ENCODE peak calls at places on chromosomes 2 and 18, in nine cellular contexts. C is spleen, G is prostate gland, D is HCT116, R is suprapubic skin, S is SK-N-SH, J is breast epithelium, A is K562, I is sigmoid colon. T is an unnamed sample. For H3K9me3, the result is how much of the 10 kb centered on the place peaks cover.

GRCh38 chr18:45521151-45521550 is 94.1 kb upstream of the SLC14A2 start:
- DNase-seq in I (no peak), C (no peak), G (no peak), J (no peak), S (no peak), D (no peak), A (no peak), R (no peak), T (no peak)

GRCh38 chr18:54033087-54033486 is 191.4 kb downstream of the MBD2 start:
- DNase-seq in I (no peak), S (no peak), D (no peak), J (no peak), A (no peak), R (no peak), C (no peak), G (no peak), T (no peak)

GRCh38 chr2:236249066-236249465 is 15.1 kb downstream of the ASB18 start:
- DNase-seq in S (no peak), R (no peak), J (no peak), A (no peak), C (no peak), D (no peak), G (no peak), I (no peak), T (no peak)

GRCh38 chr18:49725809-49726514 is 87.4 kb downstream of the ACAA2 start:
- DNase-seq in S (peak), D (peak), C (no peak), R (peak), A (peak), J (no peak), I (peak), G (no peak), T (peak)

GRCh38 chr2:192002418-192002817 is 155.5 kb upstream of the CAVIN2 start:
- DNase-seq in C (no peak), G (no peak), A (no peak), I (no peak), D (no peak), J (no peak), R (no peak), S (no peak), T (no peak)

GRCh38 chr2:238376884-238377391 is 49.8 kb upstream of the ASB1 start:
- DNase-seq in C (no peak), I (no peak), S (no peak), A (no peak), R (no peak), J (no peak), G (no peak), D (no peak), T (no peak)

GRCh38 chr2:150141241-150142001 is 346.0 kb downstream of the RND3 start:
- DNase-seq in S (no peak), A (no peak), J (no peak), D (no peak), C (no peak), R (no peak), I (no peak), G (no peak), T (no peak)

GRCh38 chr2:188647671-188648070 is 326.5 kb upstream of the COL3A1 start:
- DNase-seq in I (no peak), S (no peak), C (no peak), R (no peak), A (no peak), J (no peak), D (no peak), G (no peak), T (no peak)

GRCh38 chr2:127485694-127486071 is 40.6 kb downstream of the IWS1 start:
- DNase-seq in G (no peak), R (no peak), I (no peak), A (no peak), J (no peak), S (no peak), C (no peak), D (no peak), T (no peak)

GRCh38 chr18:47696870-47697269 is 233.6 kb downstream of the SMAD2 start:
- DNase-seq in D (no peak), S (no peak), R (no peak), C (no peak), A (no peak), J (no peak), G (no peak), I (no peak), T (no peak)

GRCh38 chr2:227153307-227153706 is 10.7 kb downstream of the COL4A4 start:
- DNase-seq in R (no peak), J (no peak), C (no peak), S (no peak), A (no peak), D (no peak), G (no peak), I (no peak), T (no peak)

GRCh38 chr2:71492112-71492511 is 38.8 kb downstream of the DYSF start:
- DNase-seq in R (no peak), S (no peak), A (no peak), J (no peak), C (peak), D (no peak), G (no peak), I (peak), T (no peak)
- TF ChIP-seq POLR2AphosphoS5 in R (no peak), S (no peak), A (no peak), J (no peak), C (peak), D (no peak), G (no peak), I (peak), T (peak)

DNA sequence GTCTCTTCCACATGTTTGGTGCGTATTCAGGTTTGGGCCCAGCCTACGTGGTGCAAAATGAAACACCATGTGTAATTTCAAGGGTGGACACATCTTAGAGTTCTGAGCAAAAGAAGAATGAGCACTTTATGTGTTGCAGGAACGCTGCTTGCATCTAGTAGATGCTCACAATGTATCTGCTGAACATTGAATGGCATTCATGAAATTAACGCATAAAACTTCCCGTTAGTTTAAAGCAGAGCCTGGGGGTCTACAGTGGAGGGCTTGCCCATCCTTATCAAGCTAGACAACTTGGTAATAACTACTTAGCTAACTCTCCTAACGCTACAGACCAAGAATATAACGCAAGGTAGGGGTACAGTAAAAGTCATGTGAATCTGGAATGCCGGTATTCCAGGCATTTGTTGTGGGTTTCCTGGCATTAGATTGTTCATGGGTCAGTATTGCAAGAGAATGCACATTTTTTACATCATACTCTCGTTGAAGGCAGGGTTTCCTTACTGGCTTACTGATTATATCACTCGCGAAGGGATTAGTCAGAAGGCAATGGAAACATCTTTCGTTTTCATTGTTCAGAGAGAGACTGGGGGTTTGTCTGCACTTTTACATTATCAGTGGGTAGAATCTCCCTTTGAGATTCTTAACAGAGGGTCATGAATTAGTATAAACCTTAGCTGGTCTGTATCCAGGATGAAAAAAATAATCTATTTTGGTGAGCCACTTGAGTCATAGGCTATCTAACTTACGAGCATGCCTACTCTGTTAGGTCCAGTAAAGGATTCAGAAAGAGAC is 229.5 kb upstream of the EPAS1 start:
- DNase-seq in R (no peak), I (no peak), J (no peak), G (no peak), A (no peak), D (no peak), C (no peak), S (no peak), T (no peak)
- H3K9me3 ChIP-seq in R (under half), I (under half), J (under half), G (under half), A (under half), D (under half), C (under half), S (under half), T (under half)

GRCh38 chr2:64989126-64989981 is at the start of gene SLC1A4:
- DNase-seq in R (peak), S (peak), J (peak), I (peak), D (peak), G (peak), C (peak), A (peak), T (peak)
- TF ChIP-seq POLR2AphosphoS5 in R (no peak), S (no peak), J (no peak), I (peak), D (peak), G (peak), C (peak), A (no peak), T (peak)

DNA sequence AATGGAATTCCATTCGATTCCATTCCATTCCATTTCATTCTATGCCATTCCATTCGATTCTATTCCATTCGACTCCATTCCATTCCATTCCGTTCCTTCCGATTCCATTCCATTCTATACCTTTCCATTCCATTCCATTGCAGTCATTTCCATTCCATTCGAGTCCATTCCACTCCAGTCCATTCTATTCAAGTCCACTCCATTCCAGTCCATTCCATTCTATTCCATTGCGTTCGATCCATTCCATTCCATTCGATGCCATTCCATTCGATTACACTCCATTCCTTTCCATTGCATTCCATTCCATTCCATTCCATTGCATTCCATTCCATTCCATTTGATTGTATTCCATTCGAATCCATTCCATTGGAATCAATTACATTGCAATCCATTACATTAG is 1119.8 kb downstream of the RPIA start:
- DNase-seq in R (no peak), G (no peak), J (no peak), A (no peak), D (no peak), S (no peak), C (no peak), I (no peak), T (no peak)
- H3K9me3 ChIP-seq in R (half or more), G (under half), J (half or more), A (under half), D (half or more), S (under half), C (under half), I (under half), T (under half)

GRCh38 chr2:43222472-43223146 is 3.8 kb downstream of the ZFP36L2 start:
- DNase-seq in A (no peak), G (no peak), I (no peak), S (no peak), D (no peak), J (no peak), R (no peak), C (peak), T (no peak)
- TF ChIP-seq POLR2AphosphoS5 in A (no peak), G (peak), I (no peak), S (no peak), D (no peak), J (peak), R (no peak), C (peak), T (peak)